ENCODE peak calls at places on chromosomes 13 and 19, in four cellular contexts. Z is HepG2, X is GM12878, H is H1. I is an unnamed sample.

GRCh38 chr13:56718791-56719190 is 421.9 kb upstream of the PRR20A start:
- DNase-seq in X (no peak), Z (no peak), H (no peak), I (no peak)

GRCh38 chr19:43476606-43477005 is 11.2 kb upstream of the LYPD3 start:
- DNase-seq in H (no peak), Z (no peak), X (no peak), I (no peak)

GRCh38 chr19:45008554-45008953 is 7.3 kb downstream of the RELB start:
- DNase-seq in H (no peak), Z (no peak), X (no peak), I (no peak)

GRCh38 chr19:5397804-5398692 is 57.2 kb upstream of the ZNRF4 start:
- DNase-seq in Z (peak), H (peak), X (no peak), I (peak)

GRCh38 chr13:37109080-37109678 is 3.7 kb upstream of the CSNK1A1L start:
- DNase-seq in X (no peak), Z (peak), H (no peak), I (no peak)

GRCh38 chr13:98847780-98848179 is 95.3 kb upstream of the SLC15A1 start:
- DNase-seq in H (no peak), X (no peak), Z (no peak), I (no peak)

GRCh38 chr19:31408460-31409124 is 59.4 kb upstream of the TSHZ3 start:
- DNase-seq in Z (no peak), H (no peak), X (no peak), I (no peak)

GRCh38 chr19:45357445-45357783 is 13.0 kb downstream of the ERCC2 start:
- DNase-seq in X (no peak), Z (no peak), H (no peak), I (no peak)

GRCh38 chr13:36516225-36516624 is 83.9 kb downstream of the CCNA1 start:
- DNase-seq in Z (no peak), H (no peak), X (no peak), I (no peak)

GRCh38 chr13:99506632-99507031 is 5.4 kb downstream of the TM9SF2 start:
- DNase-seq in Z (no peak), X (no peak), H (no peak), I (no peak)

GRCh38 chr19:50646074-50646807 is 3.0 kb upstream of the C19orf81 start:
- DNase-seq in H (no peak), Z (no peak), X (no peak), I (no peak)

GRCh38 chr19:38851622-38852230 is 1.9 kb upstream of the HNRNPL start:
- DNase-seq in H (peak), X (no peak), Z (peak), I (peak)

GRCh38 chr19:51422053-51422448 is 4.6 kb upstream of the SIGLEC10 start:
- DNase-seq in Z (peak), H (peak), X (no peak), I (peak)

GRCh38 chr13:98020271-98020670 is 66.8 kb downstream of the IPO5 start:
- DNase-seq in Z (no peak), H (no peak), X (no peak), I (no peak)

GRCh38 chr13:41206467-41206866 is 12.1 kb upstream of the KBTBD7 start:
- DNase-seq in Z (no peak), X (no peak), H (no peak), I (no peak)

GRCh38 chr19:5804516-5805464 is at the start of gene NRTN:
- DNase-seq in X (no peak), Z (no peak), H (peak), I (no peak)

GRCh38 chr19:35853038-35853756 is 893 bp upstream of the NPHS1 start:
- DNase-seq in X (no peak), H (no peak), Z (no peak), I (no peak)

GRCh38 chr13:21767032-21767431 is 96.2 kb downstream of the FGF9 start:
- DNase-seq in X (no peak), H (no peak), Z (no peak), I (no peak)

GRCh38 chr19:6551607-6552450 is 21.0 kb downstream of the TNFSF9 start:
- DNase-seq in X (no peak), Z (peak), H (peak), I (peak)

GRCh38 chr19:7505288-7505681 is 10.6 kb upstream of the ZNF358 start:
- DNase-seq in H (no peak), Z (no peak), X (no peak), I (no peak)

GRCh38 chr13:96238861-96239260 is 149.0 kb downstream of the HS6ST3 start:
- DNase-seq in Z (no peak), H (no peak), X (no peak), I (no peak)

GRCh38 chr19:1811472-1811894 is 593 bp downstream of the ATP8B3 start:
- DNase-seq in Z (peak), X (no peak), H (no peak), I (no peak)

GRCh38 chr13:102402292-102402691 is 444 bp upstream of the FGF14 start:
- DNase-seq in Z (no peak), X (no peak), H (peak), I (peak)

GRCh38 chr19:30349131-30349730 is 23.0 kb upstream of the ZNF536 start:
- DNase-seq in Z (no peak), X (no peak), H (no peak), I (no peak)

GRCh38 chr13:62209539-62209938 is 793.9 kb upstream of the PCDH20 start:
- DNase-seq in X (peak), Z (no peak), H (no peak), I (no peak)

GRCh38 chr13:51826606-51827005 is 18.4 kb downstream of the TMEM272 start:
- DNase-seq in X (no peak), Z (no peak), H (no peak), I (no peak)

GRCh38 chr19:38317104-38317612 is 1.4 kb upstream of the YIF1B start:
- DNase-seq in Z (no peak), X (no peak), H (no peak), I (no peak)

GRCh38 chr19:58468216-58468839 is 1.4 kb downstream of the ZNF324 start:
- DNase-seq in Z (no peak), X (no peak), H (no peak), I (no peak)

GRCh38 chr13:109684836-109685602 is 101.4 kb downstream of the IRS2 start:
- DNase-seq in Z (no peak), H (no peak), X (no peak), I (no peak)

GRCh38 chr19:46744005-46744691 is 1.7 kb upstream of the FKRP start:
- DNase-seq in H (no peak), Z (no peak), X (no peak), I (no peak)

GRCh38 chr19:46748325-46749109 is 2.3 kb upstream of the STRN4 start:
- DNase-seq in H (peak), X (no peak), Z (peak), I (no peak)

GRCh38 chr19:46746281-46746965 is at the start of gene STRN4:
- DNase-seq in X (no peak), H (peak), Z (no peak), I (no peak)

GRCh38 chr19:46745030-46745429 is 827 bp upstream of the FKRP start:
- DNase-seq in H (no peak), Z (no peak), X (no peak), I (no peak)

GRCh38 chr19:46745521-46746280 is at the start of gene FKRP:
- DNase-seq in X (no peak), H (no peak), Z (no peak), I (no peak)
- TF ChIP-seq SUZ12 in X (no peak), H (no peak), Z (no peak), I (no peak)

DNA sequence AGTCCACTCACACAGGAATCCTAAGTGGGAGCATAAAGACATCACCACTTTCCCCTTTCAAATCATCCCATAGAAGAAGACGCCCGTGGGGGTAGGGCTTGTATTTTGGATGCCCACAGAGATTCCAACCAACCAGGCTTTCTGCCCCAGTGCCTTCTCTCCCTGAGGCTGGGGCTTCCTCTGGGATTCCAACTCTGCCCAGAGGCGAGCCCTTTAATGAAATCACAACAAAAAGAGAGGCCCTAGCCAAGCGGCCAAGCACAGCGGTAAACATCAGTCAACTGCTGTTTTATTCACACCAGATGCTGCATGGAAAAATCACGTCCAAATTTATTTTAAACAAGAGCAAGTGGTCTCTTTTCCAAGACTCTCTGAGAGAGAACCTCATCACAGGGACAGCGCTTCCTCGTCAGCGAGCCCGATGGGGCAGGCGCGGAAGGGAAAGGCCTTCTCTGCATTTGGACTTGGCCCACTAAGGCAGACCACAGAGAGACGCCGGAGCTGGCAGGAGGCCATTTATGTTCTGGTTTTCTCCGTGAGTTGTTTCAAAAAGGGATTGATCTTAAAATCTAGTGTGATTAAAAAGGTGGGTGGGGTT is 31.5 kb downstream of the ADPRHL1 start:
- DNase-seq in Z (no peak), X (no peak), H (no peak), I (no peak)
- TF ChIP-seq YY1 in Z (no peak), X (no peak), H (no peak), I (no peak)

GRCh38 chr19:54165222-54165621 is 5.7 kb upstream of the LENG1 start:
- DNase-seq in Z (no peak), X (no peak), H (no peak), I (no peak)

GRCh38 chr19:54162241-54162805 is 2.8 kb upstream of the LENG1 start:
- DNase-seq in H (peak), Z (no peak), X (no peak), I (no peak)

GRCh38 chr19:54162884-54163283 is 3.4 kb upstream of the LENG1 start:
- DNase-seq in Z (no peak), H (no peak), X (no peak), I (no peak)

GRCh38 chr19:54160948-54161347 is 1.4 kb upstream of the LENG1 start:
- DNase-seq in X (no peak), Z (no peak), H (no peak), I (no peak)

GRCh38 chr19:54164369-54165068 is 5.0 kb upstream of the LENG1 start:
- DNase-seq in H (peak), X (no peak), Z (no peak), I (no peak)
- H3K4me3 ChIP-seq in H (peak), X (no peak), Z (no peak), I (no peak)

GRCh38 chr19:3494559-3494958 is 5.9 kb downstream of the DOHH start:
- DNase-seq in Z (no peak), X (no peak), H (no peak), I (no peak)
- TF ChIP-seq SUZ12 in Z (no peak), X (no peak), H (no peak), I (no peak)

DNA sequence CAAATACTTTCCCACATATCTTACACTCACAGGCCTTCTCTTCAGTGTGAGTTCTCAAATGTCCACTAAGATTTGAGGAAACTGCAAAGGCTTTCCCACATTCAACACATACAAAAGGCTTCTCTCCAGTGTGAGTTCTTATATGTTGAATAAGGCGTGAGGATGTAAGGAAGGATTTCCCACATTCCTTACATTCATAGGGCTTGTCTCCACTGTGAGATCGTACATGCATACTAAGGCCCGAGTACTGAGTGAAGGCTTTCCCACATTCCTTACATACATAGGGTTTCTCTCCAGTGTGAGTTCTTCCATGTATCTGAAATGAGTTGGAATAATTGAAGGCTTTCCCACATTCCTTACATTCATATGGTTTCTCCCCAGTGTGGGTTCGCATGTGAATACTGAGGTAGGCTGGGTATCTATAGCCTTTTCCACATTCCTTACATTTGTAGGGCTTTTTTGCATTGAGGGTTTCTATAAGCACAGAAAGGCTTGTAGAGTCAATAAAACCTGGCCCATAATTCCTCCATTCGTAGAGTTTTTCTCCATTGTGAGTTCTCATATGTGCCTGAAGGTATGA is 9.6 kb downstream of the ZNF426 start:
- DNase-seq in H (no peak), X (no peak), Z (no peak), I (no peak)
- TF ChIP-seq YY1 in H (no peak), X (no peak), Z (no peak), I (no peak)

DNA sequence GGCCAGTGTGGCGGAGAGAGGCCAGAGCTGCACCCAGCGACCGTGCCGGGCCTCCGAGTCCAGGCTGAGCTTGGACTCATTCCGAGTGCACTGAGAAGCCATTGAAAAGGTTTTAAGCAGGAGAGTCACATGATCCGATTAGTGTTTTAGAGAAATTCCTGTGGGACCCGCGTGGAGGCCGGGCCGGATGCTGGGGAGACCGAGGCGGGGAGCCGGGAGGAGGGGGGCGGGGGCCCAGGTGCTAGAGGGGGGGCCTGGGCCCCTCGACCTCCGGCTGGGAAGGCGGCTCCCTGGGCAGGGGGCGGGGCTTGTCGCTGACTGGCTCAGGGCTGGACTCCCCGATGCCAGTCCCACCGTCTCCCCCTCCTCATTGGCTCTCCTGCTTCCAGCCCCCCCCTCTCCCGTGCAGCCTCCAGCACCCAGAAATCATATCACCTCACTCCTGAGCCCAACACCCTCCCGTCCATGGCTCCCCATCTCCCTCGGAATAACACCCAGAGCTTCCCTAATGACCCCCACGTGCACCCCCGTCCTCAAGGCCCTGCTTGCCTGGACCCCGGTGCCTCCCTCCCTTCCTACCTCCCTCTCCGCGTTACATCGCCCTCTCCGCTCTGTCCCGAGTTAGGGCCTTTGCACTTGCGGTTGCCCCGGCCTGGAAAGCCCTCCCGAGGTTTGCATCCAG is 5.2 kb upstream of the ZNF579 start:
- DNase-seq in H (peak), X (no peak), Z (peak), I (no peak)
- H3K4me3 ChIP-seq in H (peak), X (peak), Z (peak), I (peak)

I was measured in NT2/D1.